ENCODE peak calls at places on chromosome 18, in eight cellular contexts. W is right lobe of liver, A is tibial nerve, V is A549, H is sigmoid colon, I is stomach, F is uterus, O is heart left ventricle. S is an unnamed sample. For H3K4me1, the result is how much of the 10 kb centered on the place peaks cover.

GRCh38 chr18:10519366-10519765 is 6.5 kb upstream of the NAPG start:
- DNase-seq in W (no peak), A (no peak), V (no peak), H (no peak), I (no peak), F (no peak), O (no peak), S (no peak)

GRCh38 chr18:63979409-63979908 is 9.6 kb downstream of the SERPINB8 start:
- DNase-seq in W (peak), A (peak), V (peak), H (peak), I (peak), F (peak), O (peak), S (peak)

GRCh38 chr18:26516964-26517363 is 31.4 kb downstream of the KCTD1 start:
- DNase-seq in W (no peak), A (no peak), V (no peak), H (no peak), I (no peak), F (no peak), O (no peak), S (peak)

GRCh38 chr18:43049021-43049420 is 66.5 kb downstream of the RIT2 start:
- DNase-seq in W (no peak), A (no peak), V (no peak), H (no peak), I (no peak), F (no peak), O (no peak), S (no peak)

GRCh38 chr18:32707153-32707552 is 65.7 kb downstream of the KLHL14 start:
- DNase-seq in W (no peak), A (no peak), V (no peak), H (no peak), I (peak), F (no peak), O (no peak), S (no peak)

GRCh38 chr18:49081511-49082146 is 130.9 kb upstream of the SMAD7 start:
- DNase-seq in W (no peak), A (no peak), V (no peak), H (no peak), I (no peak), F (no peak), O (no peak), S (no peak)

GRCh38 chr18:934518-935123 is 29.9 kb downstream of the ADCYAP1 start:
- DNase-seq in W (no peak), A (no peak), V (no peak), H (no peak), I (no peak), F (no peak), O (no peak), S (no peak)

GRCh38 chr18:36468161-36468560 is 170.6 kb downstream of the FHOD3 start:
- DNase-seq in W (no peak), A (no peak), V (no peak), H (no peak), I (no peak), F (no peak), O (peak), S (no peak)

GRCh38 chr18:72692086-72692485 is 147.9 kb upstream of the CBLN2 start:
- DNase-seq in W (no peak), A (no peak), V (no peak), H (no peak), I (no peak), F (no peak), O (no peak), S (no peak)

GRCh38 chr18:48230459-48231113 is 178.6 kb downstream of the ZBTB7C start:
- DNase-seq in W (peak), A (peak), V (peak), H (no peak), I (peak), F (no peak), O (peak), S (peak)

GRCh38 chr18:35430721-35431441 is 53.7 kb upstream of the ZNF396 start:
- DNase-seq in W (no peak), A (no peak), V (no peak), H (no peak), I (no peak), F (no peak), O (no peak), S (no peak)

GRCh38 chr18:35432565-35433001 is 55.4 kb upstream of the ZNF396 start:
- DNase-seq in W (no peak), A (no peak), V (no peak), H (no peak), I (no peak), F (no peak), O (no peak), S (no peak)

GRCh38 chr18:35436076-35436649 is 59.0 kb upstream of the ZNF396 start:
- DNase-seq in W (no peak), A (no peak), V (no peak), H (no peak), I (no peak), F (no peak), O (no peak), S (no peak)

GRCh38 chr18:35438480-35439234 is 59.1 kb downstream of the INO80C start:
- DNase-seq in W (no peak), A (no peak), V (no peak), H (no peak), I (no peak), F (no peak), O (no peak), S (no peak)

DNA sequence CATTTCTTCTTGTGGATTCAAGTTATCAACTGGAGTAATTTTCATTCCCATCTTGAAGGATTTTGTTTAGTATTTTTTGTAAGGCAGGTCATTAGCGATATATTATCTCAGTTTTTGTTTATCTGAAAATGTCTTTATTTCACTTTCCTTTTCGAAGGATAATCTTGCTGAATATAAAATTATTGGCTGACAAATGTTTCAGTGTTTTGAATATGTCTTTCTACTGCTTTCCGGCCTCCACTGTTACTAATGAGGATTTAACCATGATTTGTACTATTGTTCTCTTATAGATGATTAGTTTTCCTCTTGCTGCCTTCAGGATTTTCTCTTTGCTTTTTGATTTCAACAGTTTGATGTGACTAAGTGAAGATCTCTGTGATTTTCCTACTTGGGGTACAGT is 58.3 kb upstream of the ZNF396 start:
- DNase-seq in W (no peak), A (no peak), V (no peak), H (no peak), I (no peak), F (no peak), O (no peak), S (no peak)
- H3K27ac ChIP-seq in W (no peak), A (no peak), V (peak), H (no peak), I (no peak), F (no peak), O (no peak), S (no peak)

GRCh38 chr18:3661989-3662388 is 212.0 kb downstream of the TGIF1 start:
- DNase-seq in W (no peak), A (no peak), V (no peak), H (no peak), I (no peak), F (no peak), O (no peak), S (no peak)
- TF ChIP-seq POLR2A in W (no peak), A (no peak), V (no peak), H (no peak), I (no peak), F (no peak), O (no peak), S (no peak)

GRCh38 chr18:12884521-12885323 is 685 bp upstream of the PTPN2 start:
- DNase-seq in W (no peak), A (no peak), V (no peak), H (no peak), I (no peak), F (no peak), O (no peak), S (no peak)

GRCh38 chr18:12883684-12884520 is at the start of gene PTPN2:
- DNase-seq in W (peak), A (peak), V (peak), H (peak), I (peak), F (peak), O (peak), S (peak)

GRCh38 chr18:12883003-12883683 is 894 bp downstream of the PTPN2 start:
- DNase-seq in W (no peak), A (no peak), V (no peak), H (no peak), I (peak), F (no peak), O (no peak), S (no peak)

GRCh38 chr18:12880532-12880892 is 3.5 kb downstream of the PTPN2 start:
- DNase-seq in W (no peak), A (no peak), V (no peak), H (no peak), I (no peak), F (no peak), O (no peak), S (no peak)

GRCh38 chr18:12882416-12882815 is 1.6 kb downstream of the PTPN2 start:
- DNase-seq in W (no peak), A (no peak), V (no peak), H (no peak), I (no peak), F (no peak), O (no peak), S (no peak)
- H3K4me1 ChIP-seq in W (under half), A (under half), V (under half), H (under half), I (under half), F (under half), O (under half), S (under half)

GRCh38 chr18:74534981-74535649 is 815 bp downstream of the CNDP1 start:
- DNase-seq in W (no peak), A (no peak), V (no peak), H (no peak), I (peak), F (no peak), O (no peak), S (no peak)

GRCh38 chr18:74532511-74533025 is 1.7 kb upstream of the CNDP1 start:
- DNase-seq in W (no peak), A (no peak), V (no peak), H (peak), I (peak), F (no peak), O (no peak), S (no peak)

GRCh38 chr18:74533666-74534065 is 634 bp upstream of the CNDP1 start:
- DNase-seq in W (no peak), A (no peak), V (no peak), H (no peak), I (peak), F (no peak), O (no peak), S (no peak)

GRCh38 chr18:74531043-74531442 is 3.3 kb upstream of the CNDP1 start:
- DNase-seq in W (peak), A (no peak), V (no peak), H (peak), I (peak), F (no peak), O (no peak), S (no peak)

DNA sequence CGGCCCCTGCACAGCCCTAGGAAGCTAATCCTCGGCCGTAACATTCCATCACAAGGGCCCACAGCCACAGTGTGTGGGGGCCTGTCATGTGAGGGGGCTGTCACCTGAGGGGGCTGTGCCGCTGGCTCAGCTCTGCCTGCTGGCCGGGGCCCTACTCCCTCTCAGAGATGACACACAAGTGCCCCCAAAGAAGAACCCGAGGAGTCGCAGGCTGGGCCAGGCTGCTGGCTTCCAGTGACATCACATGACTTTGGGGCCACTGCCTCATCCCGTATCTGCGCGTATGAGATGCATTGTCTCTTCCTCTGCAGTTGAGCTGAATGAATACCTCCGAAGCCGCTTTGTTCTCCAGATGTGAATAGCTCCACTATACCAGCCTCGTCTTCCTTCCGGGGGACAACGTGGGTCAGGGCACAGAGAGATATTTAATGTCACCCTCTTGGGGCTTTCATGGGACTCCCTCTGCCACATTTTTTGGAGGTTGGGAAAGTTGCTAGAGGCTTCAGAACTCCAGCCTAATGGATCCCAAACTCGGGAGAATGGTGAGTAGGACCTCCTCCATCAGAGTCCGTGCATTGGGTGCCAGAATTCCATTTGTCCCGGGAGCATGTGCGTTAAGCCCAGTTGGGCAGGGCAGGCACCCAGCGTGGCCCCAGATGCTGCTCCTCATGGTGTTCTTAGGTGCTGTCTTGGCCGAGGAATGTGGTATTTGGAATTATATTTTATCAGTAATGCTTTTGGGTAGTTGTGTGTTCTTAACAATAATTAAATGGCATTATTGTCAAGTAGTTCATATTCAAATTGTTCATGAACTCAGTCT is at the start of gene CNDP1:
- DNase-seq in W (no peak), A (no peak), V (no peak), H (no peak), I (peak), F (no peak), O (no peak), S (no peak)
- H3K27ac ChIP-seq in W (no peak), A (no peak), V (no peak), H (no peak), I (no peak), F (no peak), O (no peak), S (no peak)

GRCh38 chr18:7941533-7941932 is 374.4 kb downstream of the PTPRM start:
- DNase-seq in W (no peak), A (no peak), V (no peak), H (no peak), I (peak), F (no peak), O (peak), S (no peak)

GRCh38 chr18:7945882-7946281 is 378.8 kb downstream of the PTPRM start:
- DNase-seq in W (no peak), A (no peak), V (peak), H (peak), I (no peak), F (no peak), O (no peak), S (no peak)

GRCh38 chr18:7940976-7941375 is 373.9 kb downstream of the PTPRM start:
- DNase-seq in W (no peak), A (no peak), V (no peak), H (no peak), I (no peak), F (no peak), O (no peak), S (no peak)

GRCh38 chr18:7950380-7951143 is 383.4 kb downstream of the PTPRM start:
- DNase-seq in W (no peak), A (no peak), V (peak), H (no peak), I (peak), F (no peak), O (no peak), S (no peak)

DNA sequence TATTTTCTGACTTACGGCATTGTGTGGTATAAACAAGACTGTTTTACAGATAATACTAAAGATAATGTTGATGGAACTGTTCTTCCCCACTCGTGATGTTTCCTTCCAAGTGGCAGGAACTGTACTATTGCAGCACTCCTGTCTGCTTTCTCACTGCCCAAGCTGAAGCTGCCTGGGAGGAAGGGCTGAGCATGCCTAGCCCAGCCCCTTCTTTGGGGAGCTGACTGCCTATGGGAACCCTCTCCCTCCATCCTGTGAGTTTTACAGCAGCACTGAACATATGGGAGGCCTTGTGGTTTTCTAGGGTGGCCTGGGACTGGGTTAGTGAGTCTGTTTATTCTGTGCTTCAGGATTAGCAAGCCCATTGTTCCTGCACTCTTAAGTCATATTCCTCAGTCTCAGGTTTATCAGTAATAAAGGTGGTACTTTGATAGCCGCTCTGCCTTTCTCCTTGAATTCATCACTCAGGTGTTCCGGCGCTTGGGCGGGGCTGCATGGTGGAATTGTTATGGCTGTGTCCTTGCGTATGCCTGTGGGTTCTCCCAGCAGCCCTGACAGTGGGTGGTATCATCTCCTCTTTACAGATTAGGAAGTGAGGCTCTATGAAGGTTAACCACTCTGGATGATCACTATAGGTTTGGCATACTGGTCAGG is 379.7 kb downstream of the PTPRM start:
- DNase-seq in W (no peak), A (no peak), V (peak), H (no peak), I (peak), F (no peak), O (no peak), S (peak)
- TF ChIP-seq POLR2A in W (no peak), A (no peak), V (no peak), H (no peak), I (no peak), F (no peak), O (no peak), S (no peak)

GRCh38 chr18:51235011-51235789 is 37.7 kb upstream of the MEX3C start:
- DNase-seq in W (no peak), A (no peak), V (peak), H (no peak), I (no peak), F (no peak), O (no peak), S (no peak)
- H3K4me1 ChIP-seq in W (under half), A (under half), V (under half), H (under half), I (under half), F (under half), O (under half), S (under half)

GRCh38 chr18:67266591-67267237 is 249.8 kb downstream of the DSEL start:
- DNase-seq in W (no peak), A (no peak), V (no peak), H (no peak), I (no peak), F (no peak), O (no peak), S (no peak)
- H3K27ac ChIP-seq in W (no peak), A (peak), V (peak), H (no peak), I (no peak), F (no peak), O (no peak), S (no peak)

S was measured in ovary.